ENCODE peak calls at places on chromosomes 13 and 19, in ten cellular contexts. B is NCI-H2081; P is AG09319; V is stimulated activated CD4-positive, alpha-beta T cell treated with anti-CD3 and anti-CD28 coated beads, Interleukin-4, amount 100 ng/mL, for 48 hours; T is GM20000; M is ureter; S is progenitor cell of endocrine pancreas; N is gastrocnemius medialis; E is tibial nerve; R is Daoy. U is an unnamed sample.

GRCh38 chr19:47005873-47006272 is 13.8 kb upstream of the NPAS1 start:
- DNase-seq in V (no peak), R (peak), S (no peak), B (no peak), T (no peak), N (no peak), M (no peak), E (no peak), P (no peak), U (no peak)

GRCh38 chr19:16868423-16869130 is 20.2 kb upstream of the F2RL3 start:
- DNase-seq in B (no peak), R (no peak), S (no peak), T (no peak), V (no peak), M (no peak), P (no peak), N (no peak), E (no peak), U (no peak)

GRCh38 chr13:73275163-73275562 is 216.4 kb downstream of the KLF5 start:
- DNase-seq in N (no peak), B (no peak), P (no peak), R (no peak), E (no peak), T (no peak), V (no peak), S (no peak), M (no peak), U (no peak)

GRCh38 chr19:35155441-35155840 is 906 bp downstream of the FXYD5 start:
- DNase-seq in M (no peak), B (no peak), R (no peak), P (no peak), E (no peak), N (no peak), T (no peak), S (no peak), V (peak), U (no peak)

GRCh38 chr13:98274921-98275487 is 97.9 kb upstream of the RNF113B start:
- DNase-seq in R (no peak), S (no peak), M (no peak), B (no peak), N (no peak), E (no peak), V (no peak), T (no peak), P (no peak), U (no peak)

GRCh38 chr13:23778879-23779278 is 110.3 kb downstream of the MIPEP start:
- DNase-seq in S (no peak), E (no peak), V (no peak), T (no peak), N (no peak), B (no peak), R (no peak), M (no peak), P (no peak), U (no peak)

GRCh38 chr13:22014469-22014868 is 343.6 kb downstream of the FGF9 start:
- DNase-seq in E (no peak), R (peak), B (no peak), P (no peak), N (no peak), S (no peak), T (no peak), V (no peak), M (no peak), U (no peak)

GRCh38 chr13:88622362-88622973 is 951.3 kb downstream of the SLITRK5 start:
- DNase-seq in M (no peak), P (no peak), V (no peak), B (no peak), E (no peak), T (no peak), S (no peak), R (no peak), N (no peak), U (no peak)

GRCh38 chr19:33734913-33735312 is 61.8 kb upstream of the KCTD15 start:
- DNase-seq in T (no peak), S (no peak), N (no peak), R (no peak), E (no peak), P (no peak), M (peak), B (no peak), V (no peak), U (no peak)

GRCh38 chr19:33746159-33746558 is 50.5 kb upstream of the KCTD15 start:
- DNase-seq in T (no peak), N (no peak), M (no peak), S (no peak), E (no peak), R (no peak), P (no peak), V (no peak), B (no peak), U (no peak)

U was measured in GM18507.